ENCODE peak calls at places on chromosomes 6 and 20, in five cellular contexts. K, P, R, S and T are unnamed samples. For H3K4me1, the result is how much of the 10 kb centered on the place peaks cover.

GRCh38 chr20:44326391-44327159 is 10.3 kb upstream of the R3HDML start:
- DNase-seq in K (no peak), P (no peak), R (no peak), S (no peak), T (no peak)

GRCh38 chr6:122726649-122727048 is 52.9 kb upstream of the FABP7 start:
- DNase-seq in K (peak), P (no peak), R (no peak), S (no peak), T (no peak)

GRCh38 chr6:80771941-80772340 is 665.5 kb downstream of the BCKDHB start:
- DNase-seq in K (peak), P (no peak), R (peak), S (no peak), T (no peak)

GRCh38 chr20:10658876-10659632 is 14.7 kb downstream of the JAG1 start:
- DNase-seq in K (no peak), P (no peak), R (peak), S (no peak), T (no peak)

GRCh38 chr6:91659881-91660280 is 1073.0 kb upstream of the MAP3K7 start:
- DNase-seq in K (no peak), P (no peak), R (no peak), S (no peak), T (no peak)

GRCh38 chr20:38050691-38051090 is 17.1 kb downstream of the RPRD1B start:
- DNase-seq in K (peak), P (no peak), R (peak), S (no peak), T (no peak)

GRCh38 chr6:130933712-130934200 is 106.5 kb downstream of the SMLR1 start:
- DNase-seq in K (peak), P (no peak), R (peak), S (no peak), T (no peak)

GRCh38 chr6:87897581-87898147 is 150.0 kb upstream of the SPACA1 start:
- DNase-seq in K (peak), P (no peak), R (peak), S (no peak), T (no peak)

GRCh38 chr20:17648782-17649730 is 33.0 kb downstream of the RRBP1 start:
- DNase-seq in K (no peak), P (no peak), R (no peak), S (peak), T (no peak)

GRCh38 chr6:26183237-26183580 is 96.0 kb downstream of the HFE start:
- DNase-seq in K (no peak), P (no peak), R (no peak), S (no peak), T (no peak)

GRCh38 chr6:16286151-16286522 is 47.8 kb downstream of the GMPR start:
- DNase-seq in K (peak), P (no peak), R (peak), S (no peak), T (no peak)

GRCh38 chr6:27582928-27583725 is 110.2 kb upstream of the ZNF184 start:
- DNase-seq in K (peak), P (no peak), R (peak), S (no peak), T (no peak)

GRCh38 chr6:44050872-44051421 is 76.3 kb downstream of the MRPL14 start:
- DNase-seq in K (no peak), P (no peak), R (no peak), S (no peak), T (no peak)

GRCh38 chr6:35082733-35083403 is 58.3 kb downstream of the TCP11 start:
- DNase-seq in K (no peak), P (no peak), R (no peak), S (peak), T (no peak)

GRCh38 chr20:7355056-7355455 is 585.2 kb downstream of the HAO1 start:
- DNase-seq in K (no peak), P (no peak), R (no peak), S (no peak), T (no peak)

GRCh38 chr6:7590918-7591302 is 912 bp downstream of the SNRNP48 start:
- DNase-seq in K (peak), P (no peak), R (peak), S (no peak), T (no peak)

GRCh38 chr6:169783971-169784930 is 32.8 kb downstream of the ERMARD start:
- DNase-seq in K (no peak), P (no peak), R (peak), S (no peak), T (no peak)

GRCh38 chr6:143999406-143999805 is 8.7 kb downstream of the PLAGL1 start:
- DNase-seq in K (peak), P (no peak), R (peak), S (no peak), T (no peak)

GRCh38 chr6:129889580-129889979 is 28.5 kb upstream of the TMEM244 start:
- DNase-seq in K (peak), P (no peak), R (peak), S (no peak), T (no peak)

GRCh38 chr20:38968090-38968489 is 5.9 kb downstream of the DHX35 start:
- DNase-seq in K (no peak), P (no peak), R (no peak), S (peak), T (no peak)

GRCh38 chr6:163738304-163738703 is 323.8 kb downstream of the QKI start:
- DNase-seq in K (no peak), P (no peak), R (no peak), S (no peak), T (no peak)

GRCh38 chr6:163732479-163732878 is 318.0 kb downstream of the QKI start:
- DNase-seq in K (no peak), P (no peak), R (no peak), S (no peak), T (no peak)

GRCh38 chr6:163738725-163739124 is 324.2 kb downstream of the QKI start:
- DNase-seq in K (peak), P (no peak), R (peak), S (no peak), T (no peak)

GRCh38 chr6:163731215-163732013 is 316.9 kb downstream of the QKI start:
- DNase-seq in K (no peak), P (no peak), R (no peak), S (peak), T (no peak)

DNA sequence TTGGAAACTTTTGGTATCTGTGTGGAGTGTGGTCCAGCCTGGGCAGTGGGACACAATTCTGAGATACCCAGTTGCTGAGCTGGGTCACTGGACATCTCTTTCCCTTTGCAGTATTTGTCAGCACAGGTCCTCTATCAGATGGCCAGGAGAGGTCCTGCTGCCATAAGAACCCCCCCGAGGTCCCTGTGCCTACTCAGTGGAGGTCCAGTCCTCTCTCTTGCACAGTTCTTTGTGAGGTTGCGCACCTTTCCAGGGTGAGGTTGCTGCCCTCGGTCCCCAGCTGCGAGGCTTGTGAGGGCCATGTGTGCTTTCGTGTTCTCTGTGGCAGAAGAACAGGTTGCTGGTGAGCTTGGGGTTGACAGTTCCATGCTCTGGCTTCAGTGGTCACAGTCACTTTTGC is 320.6 kb downstream of the QKI start:
- DNase-seq in K (no peak), P (no peak), R (no peak), S (peak), T (no peak)
- H3K4me1 ChIP-seq in K (under half), P (under half), R (under half), S (under half), T (under half)

DNA sequence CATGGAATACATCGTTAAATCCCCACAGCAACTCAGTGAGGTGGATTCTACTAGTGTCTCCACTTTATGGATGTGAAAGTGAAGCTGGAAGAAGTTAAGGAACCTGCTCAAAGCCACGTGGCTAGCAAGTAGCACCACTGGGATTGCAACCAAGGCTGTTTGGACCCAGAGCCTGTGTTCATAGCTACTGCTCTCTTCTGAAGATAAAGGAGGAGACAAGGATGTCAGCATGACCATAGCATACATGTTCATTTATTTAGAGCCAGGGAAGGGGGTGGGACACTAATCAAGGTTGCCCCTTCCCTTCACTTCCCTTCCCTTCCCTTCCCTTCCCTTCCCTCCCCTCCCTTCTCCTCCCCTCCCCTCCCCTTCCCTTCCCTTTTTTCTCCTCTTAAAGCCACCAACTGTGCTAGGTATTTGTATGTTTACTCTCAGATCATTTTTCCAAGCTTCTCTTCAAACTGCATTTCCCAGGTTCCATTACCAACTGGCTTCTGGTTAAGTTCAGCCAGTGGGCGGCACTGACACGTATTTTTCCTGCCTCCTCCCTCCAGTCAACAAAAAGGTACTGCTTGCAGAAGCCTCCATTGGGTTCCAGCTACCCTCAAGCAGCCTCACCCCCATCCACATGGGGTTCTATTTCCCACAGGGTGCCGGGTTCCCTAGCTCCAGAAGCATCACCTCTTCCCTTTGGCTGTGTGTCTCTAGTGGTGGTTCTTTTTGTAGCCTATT is 134.9 kb downstream of the BCAS1 start:
- DNase-seq in K (no peak), P (no peak), R (no peak), S (no peak), T (no peak)
- H3K4me1 ChIP-seq in K (under half), P (under half), R (under half), S (under half), T (under half)

DNA sequence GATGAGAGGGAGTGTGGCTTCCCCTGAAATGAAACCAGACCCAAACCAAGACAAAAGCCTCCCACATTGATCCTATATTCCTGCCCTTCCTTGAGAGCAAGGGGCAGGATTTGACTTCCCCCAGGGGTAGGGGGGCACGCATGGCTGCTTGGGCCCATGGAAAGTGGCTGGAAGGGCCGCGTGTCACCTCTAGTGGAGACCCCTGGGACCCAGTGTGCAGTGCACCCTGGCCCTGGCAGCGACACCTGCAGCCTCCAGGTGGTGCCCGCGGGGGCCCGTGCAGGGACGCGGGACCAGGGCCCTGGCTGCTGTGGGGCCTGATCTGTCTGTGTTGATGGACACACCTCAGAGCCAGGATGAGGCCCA is 18.0 kb upstream of the SLCO4A1 start:
- DNase-seq in K (no peak), P (no peak), R (no peak), S (no peak), T (no peak)
- H3K4me1 ChIP-seq in K (under half), P (under half), R (under half), S (under half), T (under half)

GRCh38 chr6:150322452-150322851 is 46.4 kb upstream of the IYD start:
- DNase-seq in K (no peak), P (no peak), R (no peak), S (no peak), T (no peak)

GRCh38 chr6:150323205-150323604 is 45.6 kb upstream of the IYD start:
- DNase-seq in K (no peak), P (no peak), R (no peak), S (no peak), T (no peak)

GRCh38 chr6:150327117-150327774 is 41.6 kb upstream of the IYD start:
- DNase-seq in K (no peak), P (no peak), R (no peak), S (no peak), T (no peak)

GRCh38 chr6:150325093-150325772 is 43.6 kb upstream of the IYD start:
- DNase-seq in K (no peak), P (peak), R (peak), S (no peak), T (no peak)

DNA sequence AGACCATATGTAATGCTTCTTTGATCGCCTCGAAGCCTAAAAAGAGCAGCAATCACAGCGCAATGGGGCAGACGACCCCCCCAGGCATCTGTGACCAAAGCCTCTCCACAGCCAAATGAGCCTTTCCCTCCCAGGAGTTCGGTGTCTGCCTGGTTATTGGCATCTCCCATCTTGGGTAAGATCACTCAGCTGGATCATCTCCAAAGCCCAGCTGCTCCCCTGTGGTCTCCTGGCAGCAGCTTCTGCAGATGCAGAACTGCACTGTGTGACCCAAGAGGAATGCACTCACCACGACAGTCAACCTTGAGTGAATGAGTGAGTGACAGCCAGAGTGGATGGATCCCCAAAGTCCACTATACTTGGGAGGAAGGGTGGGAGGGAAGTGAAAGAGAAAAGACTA is 44.8 kb upstream of the IYD start:
- DNase-seq in K (no peak), P (no peak), R (no peak), S (no peak), T (no peak)
- H3K4me1 ChIP-seq in K (under half), P (under half), R (under half), S (under half), T (under half)

GRCh38 chr20:57397693-57398108 is 6.5 kb downstream of the RBM38 start:
- DNase-seq in K (no peak), P (no peak), R (no peak), S (peak), T (no peak)
- H3K4me1 ChIP-seq in K (under half), P (under half), R (under half), S (half or more), T (half or more)

GRCh38 chr6:168089186-168090063 is 10.4 kb upstream of the FRMD1 start:
- DNase-seq in K (no peak), P (no peak), R (no peak), S (no peak), T (no peak)
- H3K4me1 ChIP-seq in K (under half), P (under half), R (under half), S (under half), T (under half)

GRCh38 chr20:59125332-59125731 is 38.3 kb upstream of the ZNF831 start:
- DNase-seq in K (no peak), P (no peak), R (no peak), S (no peak), T (no peak)
- H3K4me1 ChIP-seq in K (under half), P (under half), R (under half), S (under half), T (under half)